ENCODE peak calls at places on chromosomes 4 and X, in six cellular contexts. I is A549, T is HepG2, N is K562, W is upper lobe of left lung, H is GM12878. S is an unnamed sample.
A peak's percentile ranks its signal among the peaks of the same experiment; 100 is the strongest.

GRCh38 chr4:153234923-153235322 is 30.7 kb downstream of the TRIM2 start:
- ATAC-seq in H (no peak), I (no peak), T (no peak), N (no peak), W (no peak), S (no peak)

GRCh38 chr4:8221476-8221875 is 22.4 kb downstream of the SH3TC1 start:
- ATAC-seq in T (no peak), H (peak; percentile 91), W (no peak), I (no peak), N (no peak), S (peak; percentile 71)

GRCh38 chr4:37781134-37781455 is 45.4 kb upstream of the PGM2 start:
- ATAC-seq in I (no peak), W (no peak), T (no peak), N (no peak), H (no peak), S (no peak)

GRCh38 chr4:26048378-26048882 is 134.4 kb downstream of the SMIM20 start:
- ATAC-seq in I (no peak), T (no peak), N (no peak), H (no peak), W (no peak), S (peak; percentile 88)

GRCh38 chr4:159341486-159341885 is 238.6 kb downstream of the RAPGEF2 start:
- ATAC-seq in H (no peak), W (no peak), T (peak; percentile 79), I (no peak), N (no peak), S (no peak)

GRCh38 chr4:185592845-185593488 is 57.7 kb upstream of the PDLIM3 start:
- ATAC-seq in I (no peak), W (no peak), H (no peak), T (no peak), N (peak; percentile 66), S (peak; percentile 20)

GRCh38 chr4:184503869-184504300 is 29.5 kb upstream of the IRF2 start:
- ATAC-seq in I (no peak), H (no peak), W (peak; percentile 52), T (no peak), N (no peak), S (no peak)

GRCh38 chrX:153909024-153909979 is 4.8 kb downstream of the AVPR2 start:
- ATAC-seq in H (peak; percentile 87), I (peak; percentile 75), N (peak; percentile 91), T (peak; percentile 53), W (no peak), S (no peak)

GRCh38 chr4:54149323-54149722 is 49.4 kb downstream of the GSX2 start:
- ATAC-seq in H (no peak), I (no peak), T (no peak), W (no peak), N (no peak), S (no peak)

GRCh38 chr4:168337550-168337940 is 19.0 kb upstream of the DDX60 start:
- ATAC-seq in H (no peak), N (no peak), W (no peak), T (no peak), I (no peak), S (no peak)

GRCh38 chr4:73711989-73712388 is 28.4 kb upstream of the CXCL8 start:
- ATAC-seq in H (no peak), W (no peak), T (no peak), I (no peak), N (peak; percentile 29), S (no peak)

GRCh38 chrX:103629295-103630170 is 758 bp downstream of the TCEAL1 start:
- ATAC-seq in I (peak; percentile 95), H (peak; percentile 75), T (peak; percentile 94), N (peak; percentile 90), W (peak; percentile 87), S (peak; percentile 79)

GRCh38 chr4:102341201-102341600 is 4.1 kb downstream of the SLC39A8 start:
- ATAC-seq in H (no peak), I (no peak), T (no peak), N (no peak), W (no peak), S (no peak)

GRCh38 chr4:18858229-18858922 is 836.8 kb upstream of the LCORL start:
- ATAC-seq in T (no peak), N (no peak), I (no peak), W (no peak), H (no peak), S (no peak)

GRCh38 chrX:133440797-133441163 is 25.5 kb upstream of the GPC4 start:
- ATAC-seq in W (no peak), N (no peak), H (no peak), T (no peak), I (no peak), S (no peak)

GRCh38 chr4:185232370-185232769 is 23.0 kb downstream of the SNX25 start:
- ATAC-seq in W (no peak), N (no peak), H (no peak), T (no peak), I (no peak), S (no peak)

GRCh38 chr4:174919886-174920423 is 1.8 kb downstream of the ADAM29 start:
- ATAC-seq in W (no peak), H (peak; percentile 51), N (no peak), I (no peak), T (no peak), S (no peak)

GRCh38 chr4:80219301-80220025 is 22.2 kb downstream of the PRDM8 start:
- ATAC-seq in I (no peak), N (peak; percentile 94), H (no peak), W (no peak), T (no peak), S (no peak)

GRCh38 chrX:39814391-39814790 is 283.4 kb downstream of the BCOR start:
- ATAC-seq in W (no peak), I (peak; percentile 43), N (peak; percentile 56), T (no peak), H (peak; percentile 62), S (no peak)

GRCh38 chr4:100082852-100083251 is 107.4 kb downstream of the DDIT4L start:
- ATAC-seq in N (no peak), T (no peak), H (peak; percentile 66), W (no peak), I (no peak), S (no peak)

GRCh38 chr4:102827674-102828496 is 534 bp upstream of the UBE2D3 start:
- ATAC-seq in T (peak; percentile 86), N (peak; percentile 77), W (peak; percentile 95), I (peak; percentile 87), H (peak; percentile 79), S (peak; percentile 85)

GRCh38 chr4:94545296-94545695 is 93.6 kb downstream of the PDLIM5 start:
- ATAC-seq in I (peak; percentile 56), T (no peak), W (no peak), N (no peak), H (no peak), S (no peak)

GRCh38 chrX:40145001-40145631 is 47.4 kb upstream of the BCOR start:
- ATAC-seq in H (no peak), N (no peak), I (no peak), W (no peak), T (no peak), S (no peak)

GRCh38 chr4:110108470-110108869 is 89.9 kb downstream of the ELOVL6 start:
- ATAC-seq in I (no peak), T (no peak), W (no peak), N (peak; percentile 50), H (peak; percentile 98), S (no peak)

GRCh38 chr4:1048781-1049590 is 37.6 kb downstream of the FGFRL1 start:
- ATAC-seq in I (no peak), H (no peak), N (no peak), T (no peak), W (no peak), S (no peak)

GRCh38 chr4:143587703-143588102 is 74.2 kb downstream of the SMARCA5 start:
- ATAC-seq in W (no peak), T (no peak), N (peak; percentile 75), H (no peak), I (no peak), S (no peak)

GRCh38 chr4:185399466-185399865 is 2.8 kb downstream of the ANKRD37 start:
- ATAC-seq in N (no peak), I (no peak), H (no peak), T (no peak), W (no peak), S (no peak)

GRCh38 chrX:134423606-134424005 is 36.4 kb upstream of the HPRT1 start:
- ATAC-seq in T (no peak), W (no peak), N (no peak), I (peak; percentile 62), H (no peak), S (no peak)

GRCh38 chrX:21645437-21646220 is 12.5 kb downstream of the KLHL34 start:
- ATAC-seq in N (no peak), W (no peak), I (no peak), T (no peak), H (no peak), S (no peak)
- TF ChIP-seq EP300 in N (no peak), W (no peak), I (no peak), T (no peak), H (no peak), S (no peak)

GRCh38 chr4:104507112-104507511 is 12.4 kb upstream of the CXXC4 start:
- ATAC-seq in H (peak; percentile 42), N (no peak), I (no peak), W (no peak), T (no peak), S (no peak)
- H3K4me1 ChIP-seq in H (no peaks in the 10 kb centered on the region), N (no peaks in the 10 kb centered on the region), I (no peaks in the 10 kb centered on the region), W (no peaks in the 10 kb centered on the region), T (no peaks in the 10 kb centered on the region), S (peaks cover 14% of the 10 kb centered on the region)

DNA sequence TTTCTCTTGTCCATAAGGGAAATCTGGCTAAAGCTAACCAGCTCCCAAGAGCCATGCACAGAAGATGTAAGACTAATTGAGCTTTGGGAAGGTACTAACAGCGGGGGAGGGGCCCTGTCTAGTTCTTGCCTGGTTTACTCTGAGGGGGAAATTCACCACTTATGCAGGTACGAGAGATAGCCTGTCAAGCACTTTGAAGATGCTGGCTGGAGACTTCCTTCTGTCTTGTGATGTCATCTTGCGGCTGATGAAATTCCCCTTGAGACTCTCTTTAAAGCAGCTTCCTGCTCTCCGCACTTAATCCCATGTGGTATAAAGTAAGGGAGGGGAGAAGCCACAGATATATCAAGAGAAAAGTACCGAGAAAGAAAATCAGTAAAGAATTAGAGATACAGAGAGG is 345.3 kb downstream of the MAPK10 start:
- ATAC-seq in W (no peak), H (peak; percentile 91), I (no peak), T (no peak), N (peak; percentile 38), S (no peak)
- TF ChIP-seq EP300 in W (no peak), H (no peak), I (no peak), T (no peak), N (no peak), S (no peak)

DNA sequence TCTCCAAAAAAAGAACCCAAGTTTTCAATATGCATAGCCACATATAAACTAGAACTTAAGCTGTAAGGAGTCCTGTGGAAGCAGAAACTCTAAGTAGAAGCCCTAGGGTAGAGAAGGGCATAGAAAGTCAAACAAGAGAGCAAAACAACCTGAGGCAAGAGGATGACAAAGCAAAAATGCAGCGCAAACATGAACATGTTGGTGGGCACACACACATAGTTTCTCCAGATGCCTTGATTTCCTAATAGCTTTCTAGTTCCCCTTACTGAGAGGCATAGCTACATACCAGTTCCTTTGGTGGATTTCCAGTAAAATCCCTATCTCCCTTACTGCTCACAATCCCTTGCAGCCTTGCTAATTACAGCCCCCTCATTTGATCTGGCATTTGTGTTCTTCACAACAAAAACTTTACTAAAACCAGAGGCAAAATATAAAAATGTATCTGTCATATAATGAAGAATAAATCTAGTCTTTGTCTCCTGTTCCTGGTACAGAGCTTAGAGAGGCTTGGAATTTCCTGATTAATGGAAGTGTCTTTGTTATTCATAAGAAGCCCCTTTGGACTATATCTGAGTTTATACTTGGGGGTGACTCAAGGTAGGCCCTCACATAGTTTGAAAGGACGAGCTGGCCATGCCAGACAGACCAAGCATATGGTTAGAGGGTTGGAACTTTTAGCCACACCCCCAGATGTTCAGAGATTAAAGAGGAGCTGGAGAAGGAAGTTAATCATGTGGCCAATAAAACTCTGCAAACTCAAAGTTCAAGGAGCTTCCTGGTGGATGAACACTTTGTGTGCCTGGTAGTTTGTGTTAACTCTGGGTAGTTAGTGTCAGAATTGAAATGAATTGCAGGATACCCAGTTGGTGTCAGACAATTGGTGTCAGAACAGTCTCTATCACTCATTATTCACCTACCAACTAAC is 52.7 kb upstream of the ZCCHC13 start:
- ATAC-seq in T (peak; percentile 79), H (no peak), I (peak; percentile 82), N (peak; percentile 60), W (peak; percentile 30), S (peak; percentile 56)
- H3K4me1 ChIP-seq in T (peaks cover 40% of the 10 kb centered on the region), H (no peaks in the 10 kb centered on the region), I (peaks cover 85% of the 10 kb centered on the region), N (peaks cover 14% of the 10 kb centered on the region), W (peaks cover 27% of the 10 kb centered on the region), S (no peaks in the 10 kb centered on the region)